ENCODE peak calls at places on chromosome 22, in four cellular contexts. I, Q, A and J are unnamed samples.

GRCh38 chr22:38867496-38868285 is 4.3 kb downstream of the CBX6 start:
- DNase-seq in I (no peak), Q (peak), A (no peak), J (no peak)

GRCh38 chr22:42955842-42956241 is 59.1 kb downstream of the PACSIN2 start:
- DNase-seq in Q (no peak), I (no peak), A (no peak), J (no peak)

GRCh38 chr22:45742866-45743450 is 71.3 kb downstream of the ATXN10 start:
- DNase-seq in A (no peak), I (no peak), Q (no peak), J (peak)

GRCh38 chr22:31812977-31813605 is 59.3 kb downstream of the DEPDC5 start:
- DNase-seq in I (no peak), A (no peak), Q (no peak), J (no peak)

GRCh38 chr22:42548597-42549328 is 5.0 kb upstream of the SERHL2 start:
- DNase-seq in A (no peak), Q (peak), I (no peak), J (no peak)

GRCh38 chr22:45632791-45633515 is 38.7 kb upstream of the ATXN10 start:
- DNase-seq in I (no peak), Q (peak), A (no peak), J (no peak)

GRCh38 chr22:30902496-30903357 is 65.8 kb downstream of the MORC2 start:
- DNase-seq in I (no peak), A (no peak), Q (no peak), J (no peak)

GRCh38 chr22:44658371-44658953 is 43.5 kb upstream of the PRR5 start:
- DNase-seq in Q (peak), A (peak), I (no peak), J (peak)

GRCh38 chr22:42711895-42712837 is 8.5 kb downstream of the A4GALT start:
- DNase-seq in A (no peak), I (no peak), Q (no peak), J (no peak)

GRCh38 chr22:24772493-24773220 is 1.9 kb downstream of the PIWIL3 start:
- DNase-seq in Q (no peak), I (no peak), A (no peak), J (peak)

GRCh38 chr22:39144101-39144815 is 8.2 kb downstream of the CBX7 start:
- DNase-seq in Q (peak), A (peak), I (no peak), J (peak)

GRCh38 chr22:45201678-45202332 is 38.1 kb downstream of the NUP50 start:
- DNase-seq in A (no peak), I (no peak), Q (peak), J (peak)

GRCh38 chr22:43152001-43152354 is 619 bp downstream of the TSPO start:
- DNase-seq in Q (no peak), I (no peak), A (no peak), J (peak)

GRCh38 chr22:42841444-42841843 is 15.6 kb downstream of the ARFGAP3 start:
- DNase-seq in I (no peak), Q (no peak), A (no peak), J (peak)

GRCh38 chr22:42615092-42615859 is 593 bp upstream of the POLDIP3 start:
- DNase-seq in I (peak), Q (peak), A (peak), J (peak)

GRCh38 chr22:22750335-22751042 is 106.1 kb downstream of the GGTLC2 start:
- DNase-seq in I (no peak), A (no peak), Q (no peak), J (no peak)

GRCh38 chr22:17554814-17555213 is 8.5 kb upstream of the SLC25A18 start:
- DNase-seq in I (no peak), Q (no peak), A (no peak), J (no peak)

GRCh38 chr22:40463017-40463631 is 92.7 kb downstream of the SGSM3 start:
- DNase-seq in A (peak), Q (no peak), I (no peak), J (no peak)

GRCh38 chr22:32336185-32336603 is 21.5 kb upstream of the RFPL3 start:
- DNase-seq in A (no peak), I (no peak), Q (no peak), J (no peak)

GRCh38 chr22:41818596-41818995 is 14.3 kb upstream of the SREBF2 start:
- DNase-seq in Q (no peak), I (no peak), A (no peak), J (no peak)

GRCh38 chr22:17836977-17837742 is 62.9 kb upstream of the BID start:
- DNase-seq in A (no peak), Q (peak), I (peak), J (peak)

GRCh38 chr22:24144056-24144455 is 37.2 kb upstream of the SUSD2 start:
- DNase-seq in Q (no peak), A (no peak), I (no peak), J (no peak)

GRCh38 chr22:27993774-27994350 is 74.8 kb upstream of the PITPNB start:
- DNase-seq in I (peak), A (peak), Q (peak), J (no peak)

GRCh38 chr22:41256254-41256897 is 15.6 kb upstream of the CHADL start:
- DNase-seq in Q (no peak), A (no peak), I (no peak), J (peak)

GRCh38 chr22:31898911-31899310 is 45.4 kb upstream of the YWHAH start:
- DNase-seq in I (no peak), Q (peak), A (no peak), J (no peak)

GRCh38 chr22:42080287-42080686 is 787 bp downstream of the SMDT1 start:
- DNase-seq in Q (no peak), I (no peak), A (peak), J (peak)

GRCh38 chr22:19709063-19709769 is 5.1 kb upstream of the SEPTIN5 start:
- DNase-seq in Q (peak), A (no peak), I (no peak), J (no peak)

GRCh38 chr22:17754233-17754925 is 19.9 kb downstream of the BID start:
- DNase-seq in A (no peak), Q (no peak), I (no peak), J (no peak)

GRCh38 chr22:39237276-39238123 is 7.3 kb downstream of the PDGFB start:
- DNase-seq in Q (no peak), I (no peak), A (no peak), J (no peak)

GRCh38 chr22:19241593-19241906 is 50.0 kb downstream of the CLTCL1 start:
- DNase-seq in I (no peak), Q (no peak), A (no peak), J (no peak)

GRCh38 chr22:24184057-24184798 is 2.9 kb downstream of the SUSD2 start:
- DNase-seq in Q (peak), A (no peak), I (no peak), J (no peak)

DNA sequence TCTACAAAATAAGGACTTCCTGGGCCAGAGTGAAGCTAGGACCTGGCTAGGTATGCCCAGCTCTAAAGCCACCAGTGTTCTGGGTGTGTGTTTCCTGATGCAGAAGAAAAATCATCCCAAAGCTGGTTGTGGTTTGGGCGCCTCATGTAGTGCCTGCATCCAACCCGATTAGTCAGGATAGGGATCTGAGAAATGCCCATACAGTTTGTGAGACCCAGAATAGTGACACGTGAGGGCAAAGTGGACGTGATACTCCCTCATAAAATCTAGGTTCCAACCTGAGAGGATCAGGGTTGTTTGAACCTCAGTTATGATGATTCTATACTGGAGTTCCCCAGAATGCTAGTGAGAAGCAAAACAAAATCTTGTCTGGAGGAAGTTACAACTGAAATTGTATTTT is 238.4 kb downstream of the TBC1D22A start:
- DNase-seq in A (no peak), Q (no peak), I (no peak), J (no peak)
- H3K4me3 ChIP-seq in A (no peak), Q (no peak), I (no peak), J (no peak)

GRCh38 chr22:49724893-49725489 is 102.7 kb downstream of the BRD1 start:
- DNase-seq in Q (no peak), A (peak), I (peak), J (peak)

GRCh38 chr22:49724030-49724892 is 103.4 kb downstream of the BRD1 start:
- DNase-seq in I (peak), A (no peak), Q (no peak), J (no peak)

GRCh38 chr22:49721211-49721763 is 106.4 kb downstream of the BRD1 start:
- DNase-seq in A (no peak), I (no peak), Q (no peak), J (no peak)

GRCh38 chr22:49725516-49725915 is 102.2 kb downstream of the BRD1 start:
- DNase-seq in Q (no peak), A (no peak), I (peak), J (no peak)

GRCh38 chr22:49723478-49724029 is 104.1 kb downstream of the BRD1 start:
- DNase-seq in A (no peak), I (no peak), Q (no peak), J (no peak)
- H3K4me3 ChIP-seq in A (no peak), I (no peak), Q (no peak), J (no peak)

GRCh38 chr22:37187891-37188761 is at the start of gene C1QTNF6:
- DNase-seq in A (no peak), I (no peak), Q (peak), J (peak)

GRCh38 chr22:37186228-37186996 is 1.6 kb downstream of the C1QTNF6 start:
- DNase-seq in Q (peak), I (no peak), A (no peak), J (peak)

GRCh38 chr22:37186997-37187522 is 987 bp downstream of the C1QTNF6 start:
- DNase-seq in I (no peak), A (no peak), Q (no peak), J (no peak)

GRCh38 chr22:37189011-37189466 is 992 bp upstream of the C1QTNF6 start:
- DNase-seq in A (no peak), I (no peak), Q (no peak), J (no peak)

GRCh38 chr22:37187552-37187890 is 526 bp downstream of the C1QTNF6 start:
- DNase-seq in A (peak), I (no peak), Q (no peak), J (peak)
- H3K4me3 ChIP-seq in A (peak), I (peak), Q (no peak), J (peak)

DNA sequence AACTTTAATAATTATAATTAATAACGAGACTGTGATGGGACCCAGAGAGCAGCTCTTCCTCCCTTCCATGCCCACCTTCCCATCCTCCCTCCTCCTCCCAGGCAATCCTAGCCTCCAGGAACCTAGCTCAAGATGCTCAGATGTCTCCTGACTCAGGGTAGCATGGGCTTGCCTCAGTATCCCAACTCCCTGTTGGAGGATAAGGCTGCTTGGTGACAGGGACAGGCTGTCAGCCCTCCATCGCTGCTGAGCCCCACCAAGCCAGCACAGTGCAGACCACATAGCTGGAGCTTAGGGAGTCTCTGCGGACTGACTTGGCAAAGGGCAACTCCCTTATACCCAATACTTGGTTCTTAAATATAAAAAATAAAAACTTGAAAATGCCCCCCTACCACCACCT is 11.5 kb downstream of the MYH9 start:
- DNase-seq in I (no peak), Q (no peak), A (no peak), J (no peak)
- H3K4me3 ChIP-seq in I (no peak), Q (no peak), A (no peak), J (no peak)

GRCh38 chr22:25970996-25971811 is 198.1 kb upstream of the SEZ6L start:
- DNase-seq in A (no peak), Q (no peak), I (no peak), J (no peak)
- H3K4me3 ChIP-seq in A (no peak), Q (no peak), I (no peak), J (no peak)

GRCh38 chr22:29310863-29311339 is 4.5 kb downstream of the GAS2L1 start:
- DNase-seq in A (peak), Q (peak), I (peak), J (peak)
- H3K4me3 ChIP-seq in A (no peak), Q (no peak), I (peak), J (peak)

GRCh38 chr22:48098936-48099245 is 1336.4 kb downstream of the TBC1D22A start:
- DNase-seq in Q (peak), I (peak), A (no peak), J (no peak)

GRCh38 chr22:48096411-48096810 is 1334.0 kb downstream of the TBC1D22A start:
- DNase-seq in A (no peak), I (peak), Q (peak), J (no peak)

GRCh38 chr22:48097723-48098122 is 1335.3 kb downstream of the TBC1D22A start:
- DNase-seq in I (peak), Q (peak), A (no peak), J (no peak)

GRCh38 chr22:48098243-48098935 is 1335.9 kb downstream of the TBC1D22A start:
- DNase-seq in Q (no peak), I (no peak), A (no peak), J (no peak)

GRCh38 chr22:48096846-48097665 is 1334.6 kb downstream of the TBC1D22A start:
- DNase-seq in Q (no peak), A (no peak), I (peak), J (no peak)
- H3K4me3 ChIP-seq in Q (no peak), A (no peak), I (no peak), J (no peak)

GRCh38 chr22:49647346-49648026 is 180.2 kb downstream of the BRD1 start:
- DNase-seq in A (no peak), I (no peak), Q (no peak), J (no peak)
- H3K4me3 ChIP-seq in A (no peak), I (no peak), Q (no peak), J (no peak)